ENCODE peak calls at places on chromosome 3, in ten cellular contexts. I is tibial nerve, T is lower lobe of right lung, Y is adrenal gland, F is PC-9, A is transverse colon, M is neural progenitor cell, D is left lung, V is right cardiac atrium, Q is GM23248. G is an unnamed sample.

GRCh38 chr3:160133757-160134156 is 91.5 kb upstream of the C3orf80 start:
- DNase-seq in I (no peak), T (no peak), Y (no peak), F (peak; percentile 31), A (no peak), M (peak; percentile 11), D (no peak), V (no peak), Q (peak; percentile 23), G (no peak)

GRCh38 chr3:74054566-74054965 is 429.8 kb upstream of the PDZRN3 start:
- DNase-seq in I (no peak), T (no peak), Y (no peak), F (no peak), A (no peak), M (no peak), D (no peak), V (no peak), Q (no peak), G (no peak)

GRCh38 chr3:17846466-17846865 is 104.0 kb upstream of the TBC1D5 start:
- DNase-seq in I (no peak), T (no peak), Y (no peak), F (no peak), A (no peak), M (peak; percentile 16), D (no peak), V (no peak), Q (peak; percentile 61), G (no peak)

GRCh38 chr3:142077859-142078500 is 71.4 kb downstream of the TFDP2 start:
- DNase-seq in I (no peak), T (peak; percentile 61), Y (no peak), F (no peak), A (no peak), M (no peak), D (no peak), V (no peak), Q (no peak), G (no peak)

GRCh38 chr3:151210676-151211381 is 7.8 kb upstream of the GPR171 start:
- DNase-seq in I (no peak), T (no peak), Y (no peak), F (no peak), A (peak; percentile 36), M (peak; percentile 15), D (no peak), V (no peak), Q (peak; percentile 12), G (no peak)

GRCh38 chr3:9765865-9766264 is 3.9 kb downstream of the CAMK1 start:
- DNase-seq in I (no peak), T (no peak), Y (no peak), F (no peak), A (no peak), M (no peak), D (no peak), V (no peak), Q (no peak), G (no peak)

GRCh38 chr3:197376020-197376419 is 77.6 kb upstream of the DLG1 start:
- DNase-seq in I (no peak), T (no peak), Y (no peak), F (peak; percentile 62), A (no peak), M (no peak), D (no peak), V (no peak), Q (no peak), G (no peak)

GRCh38 chr3:128215290-128215689 is 62.0 kb downstream of the EEFSEC start:
- DNase-seq in I (no peak), T (no peak), Y (no peak), F (no peak), A (no peak), M (no peak), D (no peak), V (no peak), Q (no peak), G (no peak)

GRCh38 chr3:124859025-124859424 is 28.1 kb downstream of the ITGB5 start:
- DNase-seq in I (no peak), T (no peak), Y (no peak), F (no peak), A (no peak), M (no peak), D (no peak), V (no peak), Q (peak; percentile 94), G (no peak)

GRCh38 chr3:11085078-11085840 is 69.0 kb upstream of the HRH1 start:
- DNase-seq in I (no peak), T (no peak), Y (no peak), F (no peak), A (no peak), M (no peak), D (no peak), V (no peak), Q (peak; percentile 65), G (no peak)

GRCh38 chr3:36124118-36124796 is 256.0 kb upstream of the STAC start:
- DNase-seq in I (no peak), T (no peak), Y (peak; percentile 15), F (peak; percentile 40), A (no peak), M (peak; percentile 83), D (no peak), V (no peak), Q (peak; percentile 76), G (no peak)

GRCh38 chr3:46848271-46849097 is 14.8 kb downstream of the MYL3 start:
- DNase-seq in I (no peak), T (no peak), Y (no peak), F (peak; percentile 23), A (no peak), M (peak; percentile 58), D (no peak), V (peak; percentile 81), Q (peak; percentile 54), G (peak; percentile 33)

GRCh38 chr3:20405731-20406130 is 219.7 kb upstream of the SGO1 start:
- DNase-seq in I (no peak), T (no peak), Y (no peak), F (no peak), A (no peak), M (no peak), D (no peak), V (no peak), Q (peak; percentile 78), G (no peak)

GRCh38 chr3:157888040-157888439 is 218.2 kb downstream of the SHOX2 start:
- DNase-seq in I (no peak), T (no peak), Y (no peak), F (no peak), A (no peak), M (no peak), D (no peak), V (no peak), Q (peak; percentile 10), G (no peak)

GRCh38 chr3:8499181-8499611 is 2.4 kb upstream of the LMCD1 start:
- DNase-seq in I (no peak), T (no peak), Y (no peak), F (peak; percentile 35), A (no peak), M (peak; percentile 90), D (no peak), V (no peak), Q (no peak), G (no peak)

GRCh38 chr3:147383617-147384016 is 22.7 kb downstream of the ZIC4 start:
- DNase-seq in I (no peak), T (no peak), Y (no peak), F (no peak), A (no peak), M (peak; percentile 68), D (no peak), V (no peak), Q (no peak), G (no peak)

GRCh38 chr3:170999737-171000242 is 26.7 kb downstream of the SLC2A2 start:
- DNase-seq in I (no peak), T (no peak), Y (peak; percentile 49), F (peak; percentile 69), A (peak; percentile 49), M (no peak), D (no peak), V (no peak), Q (peak; percentile 64), G (no peak)

GRCh38 chr3:122941233-122942206 is 86.0 kb downstream of the SEMA5B start:
- DNase-seq in I (no peak), T (no peak), Y (no peak), F (no peak), A (no peak), M (no peak), D (no peak), V (no peak), Q (peak; percentile 34), G (no peak)
- H3K4me1 ChIP-seq in I (no peaks in the 10 kb centered on the region), T (peaks cover 11% of the 10 kb centered on the region), Y (peaks cover 11% of the 10 kb centered on the region), F (peaks cover 19% of the 10 kb centered on the region), A (peaks cover 5% of the 10 kb centered on the region), M (peaks cover 7% of the 10 kb centered on the region), D (peaks cover 7% of the 10 kb centered on the region), V (no peaks in the 10 kb centered on the region), Q (no peaks in the 10 kb centered on the region), G (no peaks in the 10 kb centered on the region)

DNA sequence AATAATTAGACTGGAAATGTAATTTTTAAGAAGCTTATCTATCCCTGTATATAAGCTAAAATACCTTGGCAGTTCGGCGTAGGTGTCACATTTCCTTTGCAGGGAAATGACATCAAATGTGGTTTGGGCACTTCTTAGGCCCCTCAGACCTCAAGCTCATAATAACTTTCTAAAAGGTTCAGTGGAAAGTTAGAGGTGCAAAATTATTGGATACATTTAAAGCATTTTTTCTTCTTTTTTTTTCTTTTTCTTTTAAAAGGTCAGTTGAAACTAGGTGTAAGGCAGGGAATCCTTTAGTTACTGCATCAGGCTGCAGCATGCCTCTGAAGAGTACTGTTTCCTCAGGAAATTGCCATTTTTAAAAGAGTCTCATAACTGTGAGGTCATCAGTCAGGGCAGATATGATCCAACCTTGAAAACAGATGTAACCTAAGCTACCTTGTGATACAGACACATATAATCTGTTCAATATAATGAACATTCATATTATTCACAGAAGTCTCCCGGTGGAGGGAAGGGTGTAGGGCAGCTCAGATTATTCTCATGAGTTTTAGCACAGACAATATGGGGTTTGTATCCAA is 4.8 kb downstream of the SACM1L start:
- DNase-seq in I (no peak), T (no peak), Y (no peak), F (no peak), A (no peak), M (no peak), D (no peak), V (no peak), Q (peak; percentile 14), G (peak; percentile 30)
- H3K4me1 ChIP-seq in I (peaks cover 33% of the 10 kb centered on the region), T (peaks cover 54% of the 10 kb centered on the region), Y (peaks cover 50% of the 10 kb centered on the region), F (peaks cover 16% of the 10 kb centered on the region), A (peaks cover 30% of the 10 kb centered on the region), M (peaks cover 10% of the 10 kb centered on the region), D (peaks cover 50% of the 10 kb centered on the region), V (peaks cover 7% of the 10 kb centered on the region), Q (peaks cover 22% of the 10 kb centered on the region), G (peaks cover 75% of the 10 kb centered on the region)

DNA sequence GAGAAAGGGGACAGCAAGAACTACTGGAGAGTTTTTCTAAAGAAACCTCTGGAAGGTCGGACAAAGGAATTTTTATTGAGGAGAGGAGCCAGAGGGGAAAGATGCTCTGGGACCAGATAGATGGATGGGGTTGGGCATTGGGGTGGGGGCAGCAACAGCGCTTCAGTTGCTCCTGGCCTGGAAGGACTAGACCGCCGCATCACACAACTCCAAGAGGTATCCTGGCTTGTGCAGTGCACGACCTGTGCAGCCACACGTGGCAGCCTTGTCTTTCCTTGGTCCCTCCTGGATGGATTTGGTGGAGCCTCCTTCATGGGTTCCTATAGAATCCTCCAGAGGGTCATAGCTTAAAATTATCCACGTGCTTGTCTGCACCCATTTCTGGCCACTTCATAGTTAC is 23.0 kb downstream of the MAGEF1 start:
- DNase-seq in I (no peak), T (no peak), Y (no peak), F (no peak), A (no peak), M (no peak), D (no peak), V (no peak), Q (no peak), G (no peak)
- H3K4me1 ChIP-seq in I (peaks cover 36% of the 10 kb centered on the region), T (peaks cover 34% of the 10 kb centered on the region), Y (peaks cover 26% of the 10 kb centered on the region), F (peaks cover 10% of the 10 kb centered on the region), A (peaks cover 38% of the 10 kb centered on the region), M (peaks cover 25% of the 10 kb centered on the region), D (peaks cover 25% of the 10 kb centered on the region), V (peaks cover 3% of the 10 kb centered on the region), Q (peaks cover 26% of the 10 kb centered on the region), G (no peaks in the 10 kb centered on the region)

GRCh38 chr3:71780430-71780829 is 4.5 kb downstream of the PROK2 start:
- DNase-seq in I (no peak), T (no peak), Y (no peak), F (no peak), A (no peak), M (no peak), D (no peak), V (no peak), Q (no peak), G (no peak)
- H3K4me1 ChIP-seq in I (peaks cover 5% of the 10 kb centered on the region), T (peaks cover 10% of the 10 kb centered on the region), Y (peaks cover 10% of the 10 kb centered on the region), F (no peaks in the 10 kb centered on the region), A (peaks cover 11% of the 10 kb centered on the region), M (peaks cover 26% of the 10 kb centered on the region), D (peaks cover 31% of the 10 kb centered on the region), V (peaks cover 3% of the 10 kb centered on the region), Q (no peaks in the 10 kb centered on the region), G (peaks cover 19% of the 10 kb centered on the region)

G was measured in CD4-positive, CD25-positive, alpha-beta regulatory T cell.